ENCODE peak calls at places on chromosome 5, in eight cellular contexts. S is EL, C is A673, W is NCI-H460, N is stomach, T is SW 1271, L is esophagus squamous epithelium, Y is osteocyte. G is an unnamed sample.
A peak's percentile ranks its signal among the peaks of the same experiment; 100 is the strongest.

GRCh38 chr5:179265529-179266290 is 79.6 kb downstream of the ADAMTS2 start:
- DNase-seq in S (peak; percentile 99), C (peak; percentile 74), W (no peak), N (peak; percentile 62), T (no peak), L (no peak), Y (peak; percentile 86), G (no peak)

GRCh38 chr5:144844086-144844485 is 673.4 kb downstream of the KCTD16 start:
- DNase-seq in S (peak; percentile 58), C (no peak), W (no peak), N (no peak), T (no peak), L (no peak), Y (no peak), G (no peak)

GRCh38 chr5:151615431-151615830 is 24.3 kb upstream of the FAT2 start:
- DNase-seq in S (no peak), C (no peak), W (no peak), N (no peak), T (no peak), L (no peak), Y (no peak), G (no peak)

GRCh38 chr5:14960120-14960462 is 88.5 kb upstream of the ANKH start:
- DNase-seq in S (no peak), C (no peak), W (no peak), N (no peak), T (no peak), L (no peak), Y (no peak), G (no peak)

GRCh38 chr5:32522429-32523143 is 62.8 kb upstream of the SUB1 start:
- DNase-seq in S (peak; percentile 89), C (no peak), W (no peak), N (no peak), T (no peak), L (no peak), Y (no peak), G (no peak)

GRCh38 chr5:65366655-65367054 is 115.1 kb downstream of the ADAMTS6 start:
- DNase-seq in S (no peak), C (no peak), W (no peak), N (no peak), T (no peak), L (no peak), Y (no peak), G (no peak)

GRCh38 chr5:54705994-54706616 is 188.5 kb downstream of the SNX18 start:
- DNase-seq in S (no peak), C (no peak), W (no peak), N (no peak), T (no peak), L (no peak), Y (no peak), G (no peak)

GRCh38 chr5:87233122-87233521 is 34.6 kb upstream of the RASA1 start:
- DNase-seq in S (no peak), C (no peak), W (no peak), N (no peak), T (no peak), L (no peak), Y (no peak), G (no peak)

GRCh38 chr5:128876848-128877387 is 88.4 kb upstream of the SLC27A6 start:
- DNase-seq in S (no peak), C (no peak), W (no peak), N (no peak), T (no peak), L (no peak), Y (no peak), G (no peak)

GRCh38 chr5:97042981-97043380 is 99.4 kb downstream of the LIX1 start:
- DNase-seq in S (no peak), C (no peak), W (no peak), N (no peak), T (no peak), L (no peak), Y (no peak), G (peak; percentile 19)

GRCh38 chr5:38660194-38660668 is 103.8 kb upstream of the LIFR start:
- DNase-seq in S (no peak), C (peak; percentile 94), W (peak; percentile 97), N (no peak), T (no peak), L (no peak), Y (no peak), G (no peak)

GRCh38 chr5:473344-474192 is 30.6 kb downstream of the EXOC3 start:
- DNase-seq in S (peak; percentile 60), C (peak; percentile 33), W (no peak), N (peak; percentile 37), T (peak; percentile 41), L (no peak), Y (no peak), G (peak; percentile 49)

GRCh38 chr5:139650031-139650688 is 2.0 kb downstream of the CXXC5 start:
- DNase-seq in S (no peak), C (peak; percentile 62), W (no peak), N (peak; percentile 56), T (no peak), L (no peak), Y (no peak), G (no peak)

GRCh38 chr5:139312075-139312474 is 18.5 kb downstream of the MATR3 start:
- DNase-seq in S (no peak), C (no peak), W (no peak), N (no peak), T (no peak), L (no peak), Y (no peak), G (no peak)

GRCh38 chr5:53334431-53334941 is 145.9 kb upstream of the FST start:
- DNase-seq in S (peak; percentile 79), C (no peak), W (no peak), N (no peak), T (peak; percentile 54), L (no peak), Y (no peak), G (no peak)

GRCh38 chr5:116733995-116734716 is 159.5 kb upstream of the SEMA6A start:
- DNase-seq in S (no peak), C (peak; percentile 15), W (peak; percentile 6), N (no peak), T (no peak), L (no peak), Y (no peak), G (peak; percentile 31)

GRCh38 chr5:9297171-9297570 is 248.7 kb downstream of the SEMA5A start:
- DNase-seq in S (no peak), C (no peak), W (no peak), N (no peak), T (no peak), L (no peak), Y (no peak), G (no peak)

GRCh38 chr5:105413406-105413990 is 1850.9 kb upstream of the NUDT12 start:
- DNase-seq in S (no peak), C (no peak), W (no peak), N (no peak), T (no peak), L (no peak), Y (no peak), G (no peak)

GRCh38 chr5:77120706-77121105 is 33.6 kb upstream of the ZBED3 start:
- DNase-seq in S (no peak), C (no peak), W (no peak), N (no peak), T (no peak), L (no peak), Y (no peak), G (no peak)

GRCh38 chr5:126098330-126099017 is 324.7 kb upstream of the GRAMD2B start:
- DNase-seq in S (peak; percentile 50), C (no peak), W (no peak), N (no peak), T (no peak), L (no peak), Y (no peak), G (peak; percentile 10)

GRCh38 chr5:5278201-5278814 is 138.2 kb downstream of the ADAMTS16 start:
- DNase-seq in S (no peak), C (no peak), W (no peak), N (no peak), T (no peak), L (no peak), Y (no peak), G (no peak)

GRCh38 chr5:132363431-132364112 is 5.9 kb upstream of the SLC22A5 start:
- DNase-seq in S (peak; percentile 93), C (peak; percentile 29), W (peak; percentile 40), N (no peak), T (peak; percentile 43), L (no peak), Y (no peak), G (peak; percentile 66)

GRCh38 chr5:177094224-177095087 is 7.7 kb downstream of the FGFR4 start:
- DNase-seq in S (no peak), C (no peak), W (no peak), N (peak; percentile 65), T (no peak), L (no peak), Y (no peak), G (no peak)

GRCh38 chr5:91049800-91050199 is 333.3 kb downstream of the ARRDC3 start:
- DNase-seq in S (peak; percentile 45), C (no peak), W (no peak), N (no peak), T (no peak), L (no peak), Y (no peak), G (no peak)

GRCh38 chr5:132376694-132377641 is 7.5 kb downstream of the SLC22A5 start:
- DNase-seq in S (no peak), C (no peak), W (no peak), N (no peak), T (no peak), L (no peak), Y (no peak), G (peak; percentile 82)

GRCh38 chr5:177357459-177358332 is at the start of gene RGS14:
- DNase-seq in S (peak; percentile 43), C (peak; percentile 18), W (no peak), N (peak; percentile 45), T (peak; percentile 25), L (no peak), Y (no peak), G (no peak)

GRCh38 chr5:39201160-39201794 is 18.1 kb downstream of the FYB1 start:
- DNase-seq in S (no peak), C (no peak), W (no peak), N (no peak), T (no peak), L (no peak), Y (no peak), G (no peak)

GRCh38 chr5:37184748-37185364 is 64.3 kb downstream of the CPLANE1 start:
- DNase-seq in S (no peak), C (no peak), W (no peak), N (no peak), T (no peak), L (no peak), Y (no peak), G (no peak)

GRCh38 chr5:163310992-163311391 is 126.4 kb upstream of the CCNG1 start:
- DNase-seq in S (no peak), C (no peak), W (no peak), N (no peak), T (no peak), L (no peak), Y (no peak), G (no peak)

GRCh38 chr5:33257807-33258491 is 182.8 kb upstream of the TARS1 start:
- DNase-seq in S (peak; percentile 83), C (peak; percentile 68), W (peak; percentile 6), N (no peak), T (peak; percentile 27), L (no peak), Y (no peak), G (no peak)

GRCh38 chr5:107937710-107938355 is 267.1 kb upstream of the EFNA5 start:
- DNase-seq in S (no peak), C (no peak), W (no peak), N (no peak), T (no peak), L (no peak), Y (no peak), G (no peak)

GRCh38 chr5:69492391-69493234 is at the start of gene OCLN:
- DNase-seq in S (peak; percentile 57), C (peak; percentile 81), W (peak; percentile 34), N (peak; percentile 86), T (peak; percentile 77), L (no peak), Y (peak; percentile 84), G (peak; percentile 78)

GRCh38 chr5:68141494-68141893 is 74.1 kb upstream of the PIK3R1 start:
- DNase-seq in S (peak; percentile 64), C (no peak), W (no peak), N (no peak), T (no peak), L (no peak), Y (no peak), G (no peak)

GRCh38 chr5:97544279-97545077 is 361.4 kb upstream of the RIOK2 start:
- DNase-seq in S (no peak), C (no peak), W (no peak), N (no peak), T (no peak), L (no peak), Y (no peak), G (no peak)

G was measured in cerebellar cortex.